ENCODE peak calls at places on chromosomes 5 and 9, in six cellular contexts. One of them, this sample, is unnamed.
A peak's percentile ranks its signal among the peaks of the same experiment; 100 is the strongest.

GRCh38 chr5:98902733-98903132 is 26.1 kb downstream of the CHD1 start:
- DNase-seq in H9: no peak
- DNase-seq in IMR-90: peak; percentile 68
- DNase-seq in H1: no peak
- DNase-seq in mesenchymal stem cell: peak; percentile 58
- DNase-seq in trophoblast cell: no peak
- DNase-seq in this sample: no peak

GRCh38 chr5:74833537-74834266 is 32.5 kb downstream of the FAM169A start:
- DNase-seq in H9: no peak
- DNase-seq in IMR-90: no peak
- DNase-seq in H1: no peak
- DNase-seq in mesenchymal stem cell: no peak
- DNase-seq in trophoblast cell: no peak
- DNase-seq in this sample: no peak

GRCh38 chr5:123429993-123430392 is 6.8 kb upstream of the CEP120 start:
- DNase-seq in H9: no peak
- DNase-seq in IMR-90: peak; percentile 94
- DNase-seq in H1: no peak
- DNase-seq in mesenchymal stem cell: peak; percentile 91
- DNase-seq in trophoblast cell: peak; percentile 93
- DNase-seq in this sample: no peak

GRCh38 chr5:146860213-146860891 is 18.2 kb downstream of the PPP2R2B start:
- DNase-seq in H9: no peak
- DNase-seq in IMR-90: no peak
- DNase-seq in H1: no peak
- DNase-seq in mesenchymal stem cell: peak; percentile 4
- DNase-seq in trophoblast cell: no peak
- DNase-seq in this sample: no peak

GRCh38 chr9:16715404-16715803 is 155.1 kb downstream of the BNC2 start:
- DNase-seq in H9: no peak
- DNase-seq in IMR-90: peak; percentile 73
- DNase-seq in H1: no peak
- DNase-seq in mesenchymal stem cell: no peak
- DNase-seq in trophoblast cell: no peak
- DNase-seq in this sample: no peak

GRCh38 chr5:135065306-135066265 is 31.6 kb upstream of the PITX1 start:
- DNase-seq in H9: no peak
- DNase-seq in IMR-90: no peak
- DNase-seq in H1: no peak
- DNase-seq in mesenchymal stem cell: no peak
- DNase-seq in trophoblast cell: no peak
- DNase-seq in this sample: no peak

GRCh38 chr5:176410486-176411180 is 5.7 kb downstream of the CLTB start:
- DNase-seq in H9: no peak
- DNase-seq in IMR-90: no peak
- DNase-seq in H1: no peak
- DNase-seq in mesenchymal stem cell: no peak
- DNase-seq in trophoblast cell: peak; percentile 7
- DNase-seq in this sample: no peak

GRCh38 chr5:930853-931252 is 38.2 kb downstream of the TRIP13 start:
- DNase-seq in H9: no peak
- DNase-seq in IMR-90: no peak
- DNase-seq in H1: no peak
- DNase-seq in mesenchymal stem cell: no peak
- DNase-seq in trophoblast cell: no peak
- DNase-seq in this sample: no peak

GRCh38 chr5:115467631-115468030 is 76.9 kb downstream of the FEM1C start:
- DNase-seq in H9: no peak
- DNase-seq in IMR-90: peak; percentile 21
- DNase-seq in H1: no peak
- DNase-seq in mesenchymal stem cell: no peak
- DNase-seq in trophoblast cell: no peak
- DNase-seq in this sample: no peak

GRCh38 chr5:102483736-102484135 is 15.1 kb downstream of the SLCO6A1 start:
- DNase-seq in H9: no peak
- DNase-seq in IMR-90: no peak
- DNase-seq in H1: no peak
- DNase-seq in mesenchymal stem cell: peak; percentile 2
- DNase-seq in trophoblast cell: no peak
- DNase-seq in this sample: no peak

DNA sequence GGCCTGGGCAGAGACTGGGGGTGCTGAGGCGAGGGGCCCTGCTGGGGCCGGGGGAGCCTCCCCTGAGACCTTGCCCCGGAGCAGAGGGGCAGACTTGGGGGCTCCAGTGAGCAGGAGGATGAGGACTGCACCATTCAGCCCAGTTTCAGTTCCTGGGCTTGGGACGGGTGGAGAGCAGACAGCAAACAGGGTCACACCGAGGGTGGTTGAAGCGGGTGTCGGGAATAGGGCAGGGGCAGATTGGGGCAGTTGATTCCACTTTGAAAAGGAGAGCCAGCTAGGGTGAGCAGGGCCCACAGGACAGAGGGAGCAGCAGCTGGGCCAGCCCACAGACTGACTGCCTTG is 4.5 kb downstream of the GRK6 start:
- DNase-seq in H9: no peak
- DNase-seq in IMR-90: no peak
- DNase-seq in H1: no peak
- DNase-seq in mesenchymal stem cell: no peak
- DNase-seq in trophoblast cell: no peak
- DNase-seq in this sample: no peak
- H3K4me2 ChIP-seq in H9: no peak overlapping the region
- H3K4me2 ChIP-seq in IMR-90: no peak overlapping the region
- H3K4me2 ChIP-seq in H1: no peak overlapping the region
- H3K4me2 ChIP-seq in mesenchymal stem cell: no peak overlapping the region
- H3K4me2 ChIP-seq in trophoblast cell: no peak overlapping the region
- H3K4me2 ChIP-seq in this sample: no peak overlapping the region

GRCh38 chr9:129794549-129794948 is 8.4 kb upstream of the TOR1B start:
- DNase-seq in H9: no peak
- DNase-seq in IMR-90: no peak
- DNase-seq in H1: no peak
- DNase-seq in mesenchymal stem cell: no peak
- DNase-seq in trophoblast cell: no peak
- DNase-seq in this sample: no peak
- H4K91ac ChIP-seq in H9: no peak overlapping the region
- H4K91ac ChIP-seq in IMR-90: no peak overlapping the region
- H4K91ac ChIP-seq in H1: no peak overlapping the region
- H4K91ac ChIP-seq in mesenchymal stem cell: no peak overlapping the region
- H4K91ac ChIP-seq in trophoblast cell: no peak overlapping the region
- H4K91ac ChIP-seq in this sample: no peak overlapping the region

GRCh38 chr5:67234671-67235176 is 38.1 kb upstream of the CD180 start:
- DNase-seq in H9: no peak
- DNase-seq in IMR-90: peak; percentile 76
- DNase-seq in H1: no peak
- DNase-seq in mesenchymal stem cell: peak; percentile 74
- DNase-seq in trophoblast cell: no peak
- DNase-seq in this sample: no peak
- H3K4me2 ChIP-seq in H9: no peak overlapping the region
- H3K4me2 ChIP-seq in IMR-90: peak overlapping the region; percentile 79
- H3K4me2 ChIP-seq in H1: no peak overlapping the region
- H3K4me2 ChIP-seq in mesenchymal stem cell: no peak overlapping the region
- H3K4me2 ChIP-seq in trophoblast cell: no peak overlapping the region
- H3K4me2 ChIP-seq in this sample: no peak overlapping the region

GRCh38 chr5:57956606-57957005 is 474.0 kb upstream of the ACTBL2 start:
- DNase-seq in H9: no peak
- DNase-seq in IMR-90: no peak
- DNase-seq in H1: no peak
- DNase-seq in mesenchymal stem cell: no peak
- DNase-seq in trophoblast cell: no peak
- DNase-seq in this sample: no peak
- H4K91ac ChIP-seq in H9: no peak overlapping the region
- H4K91ac ChIP-seq in IMR-90: no peak overlapping the region
- H4K91ac ChIP-seq in H1: no peak overlapping the region
- H4K91ac ChIP-seq in mesenchymal stem cell: no peak overlapping the region
- H4K91ac ChIP-seq in trophoblast cell: no peak overlapping the region
- H4K91ac ChIP-seq in this sample: no peak overlapping the region

GRCh38 chr5:43034591-43034968 is 5.5 kb downstream of the ANXA2R start:
- DNase-seq in H9: peak; percentile 48
- DNase-seq in IMR-90: peak; percentile 85
- DNase-seq in H1: no peak
- DNase-seq in mesenchymal stem cell: peak; percentile 58
- DNase-seq in trophoblast cell: no peak
- DNase-seq in this sample: no peak
- H3K4me2 ChIP-seq in H9: peak overlapping the region; percentile 50
- H3K4me2 ChIP-seq in IMR-90: peak overlapping the region; percentile 87
- H3K4me2 ChIP-seq in H1: peak overlapping the region; percentile 66
- H3K4me2 ChIP-seq in mesenchymal stem cell: no peak overlapping the region
- H3K4me2 ChIP-seq in trophoblast cell: peak overlapping the region; percentile 18
- H3K4me2 ChIP-seq in this sample: no peak overlapping the region